ENCODE peak calls at places on chromosomes 2 and 18, in eight cellular contexts. One of them, this sample, is unnamed.

GRCh38 chr2:48209214-48209885 is 303.1 kb upstream of the FBXO11 start:
- DNase-seq in CD8-positive, alpha-beta memory T cell: no peak
- DNase-seq in SK-N-SH: no peak
- DNase-seq in non-pigmented ciliary epithelial cell: peak
- DNase-seq in chondrocyte: no peak
- DNase-seq in sigmoid colon: no peak
- DNase-seq in neural crest cell: no peak
- DNase-seq in HT-29: no peak
- DNase-seq in this sample: no peak

GRCh38 chr18:49006641-49007136 is 55.9 kb upstream of the SMAD7 start:
- DNase-seq in CD8-positive, alpha-beta memory T cell: no peak
- DNase-seq in SK-N-SH: no peak
- DNase-seq in non-pigmented ciliary epithelial cell: no peak
- DNase-seq in chondrocyte: peak
- DNase-seq in sigmoid colon: no peak
- DNase-seq in neural crest cell: no peak
- DNase-seq in HT-29: no peak
- DNase-seq in this sample: peak

GRCh38 chr2:108325756-108326155 is 37.1 kb downstream of the SULT1C2 start:
- DNase-seq in CD8-positive, alpha-beta memory T cell: no peak
- DNase-seq in SK-N-SH: no peak
- DNase-seq in non-pigmented ciliary epithelial cell: no peak
- DNase-seq in chondrocyte: no peak
- DNase-seq in sigmoid colon: no peak
- DNase-seq in neural crest cell: no peak
- DNase-seq in HT-29: no peak
- DNase-seq in this sample: no peak

GRCh38 chr2:136718273-136718672 is 47.1 kb upstream of the THSD7B start:
- DNase-seq in CD8-positive, alpha-beta memory T cell: no peak
- DNase-seq in SK-N-SH: no peak
- DNase-seq in non-pigmented ciliary epithelial cell: no peak
- DNase-seq in chondrocyte: no peak
- DNase-seq in sigmoid colon: no peak
- DNase-seq in neural crest cell: no peak
- DNase-seq in HT-29: no peak
- DNase-seq in this sample: no peak

GRCh38 chr2:133817680-133818566 is 249.7 kb upstream of the NCKAP5 start:
- DNase-seq in CD8-positive, alpha-beta memory T cell: no peak
- DNase-seq in SK-N-SH: peak
- DNase-seq in non-pigmented ciliary epithelial cell: peak
- DNase-seq in chondrocyte: no peak
- DNase-seq in sigmoid colon: no peak
- DNase-seq in neural crest cell: no peak
- DNase-seq in HT-29: no peak
- DNase-seq in this sample: no peak

GRCh38 chr18:50967714-50968661 is at the start of gene ELAC1:
- DNase-seq in CD8-positive, alpha-beta memory T cell: peak
- DNase-seq in SK-N-SH: peak
- DNase-seq in non-pigmented ciliary epithelial cell: no peak
- DNase-seq in chondrocyte: no peak
- DNase-seq in sigmoid colon: peak
- DNase-seq in neural crest cell: peak
- DNase-seq in HT-29: peak
- DNase-seq in this sample: peak

GRCh38 chr18:11245889-11246288 is 96.5 kb upstream of the PIEZO2 start:
- DNase-seq in CD8-positive, alpha-beta memory T cell: no peak
- DNase-seq in SK-N-SH: no peak
- DNase-seq in non-pigmented ciliary epithelial cell: no peak
- DNase-seq in chondrocyte: no peak
- DNase-seq in sigmoid colon: no peak
- DNase-seq in neural crest cell: no peak
- DNase-seq in HT-29: no peak
- DNase-seq in this sample: no peak

GRCh38 chr18:47709556-47709955 is 220.9 kb downstream of the SMAD2 start:
- DNase-seq in CD8-positive, alpha-beta memory T cell: no peak
- DNase-seq in SK-N-SH: no peak
- DNase-seq in non-pigmented ciliary epithelial cell: no peak
- DNase-seq in chondrocyte: no peak
- DNase-seq in sigmoid colon: no peak
- DNase-seq in neural crest cell: no peak
- DNase-seq in HT-29: no peak
- DNase-seq in this sample: no peak

GRCh38 chr18:35127201-35127600 is 86.0 kb downstream of the MAPRE2 start:
- DNase-seq in CD8-positive, alpha-beta memory T cell: no peak
- DNase-seq in SK-N-SH: no peak
- DNase-seq in non-pigmented ciliary epithelial cell: no peak
- DNase-seq in chondrocyte: no peak
- DNase-seq in sigmoid colon: no peak
- DNase-seq in neural crest cell: no peak
- DNase-seq in HT-29: peak
- DNase-seq in this sample: no peak

GRCh38 chr2:163644238-163644637 is 91.6 kb downstream of the FIGN start:
- DNase-seq in CD8-positive, alpha-beta memory T cell: no peak
- DNase-seq in SK-N-SH: no peak
- DNase-seq in non-pigmented ciliary epithelial cell: no peak
- DNase-seq in chondrocyte: no peak
- DNase-seq in sigmoid colon: no peak
- DNase-seq in neural crest cell: no peak
- DNase-seq in HT-29: no peak
- DNase-seq in this sample: no peak

GRCh38 chr2:153106802-153107477 is 371.6 kb downstream of the RPRM start:
- DNase-seq in CD8-positive, alpha-beta memory T cell: no peak
- DNase-seq in SK-N-SH: no peak
- DNase-seq in non-pigmented ciliary epithelial cell: no peak
- DNase-seq in chondrocyte: no peak
- DNase-seq in sigmoid colon: no peak
- DNase-seq in neural crest cell: no peak
- DNase-seq in HT-29: no peak
- DNase-seq in this sample: peak